ENCODE peak calls at places on chromosomes 16 and 17, in four cellular contexts. One of them, this sample, is unnamed.

GRCh38 chr16:937311-937710 is 33.5 kb downstream of the LMF1 start:
- DNase-seq in tibial nerve: no peak
- DNase-seq in tibial artery: no peak
- DNase-seq in CD8-positive, alpha-beta T cell: no peak
- DNase-seq in this sample: no peak

GRCh38 chr17:64148699-64149098 is 18.8 kb upstream of the ERN1 start:
- DNase-seq in tibial artery: no peak
- DNase-seq in CD8-positive, alpha-beta T cell: no peak
- DNase-seq in tibial nerve: no peak
- DNase-seq in this sample: peak; percentile 20

GRCh38 chr16:54285414-54286066 is 1.0 kb downstream of the IRX3 start:
- DNase-seq in tibial artery: peak; percentile 65
- DNase-seq in CD8-positive, alpha-beta T cell: no peak
- DNase-seq in tibial nerve: no peak
- DNase-seq in this sample: no peak

GRCh38 chr17:79022507-79022991 is 1.4 kb upstream of the C1QTNF1 start:
- DNase-seq in tibial nerve: peak; percentile 12
- DNase-seq in CD8-positive, alpha-beta T cell: no peak
- DNase-seq in tibial artery: peak; percentile 96
- DNase-seq in this sample: no peak

GRCh38 chr16:10616744-10617640 is 36.6 kb upstream of the EMP2 start:
- DNase-seq in CD8-positive, alpha-beta T cell: no peak
- DNase-seq in tibial nerve: peak; percentile 46
- DNase-seq in tibial artery: no peak
- DNase-seq in this sample: peak; percentile 74

GRCh38 chr16:85321856-85322271 is 209.6 kb upstream of the CIBAR2 start:
- DNase-seq in tibial artery: peak; percentile 100
- DNase-seq in CD8-positive, alpha-beta T cell: no peak
- DNase-seq in tibial nerve: peak; percentile 96
- DNase-seq in this sample: no peak

GRCh38 chr16:51767564-51767963 is 616.5 kb upstream of the SALL1 start:
- DNase-seq in tibial nerve: no peak
- DNase-seq in tibial artery: no peak
- DNase-seq in CD8-positive, alpha-beta T cell: no peak
- DNase-seq in this sample: no peak

GRCh38 chr17:43377056-43377810 is 21.6 kb upstream of the ARL4D start:
- DNase-seq in CD8-positive, alpha-beta T cell: no peak
- DNase-seq in tibial nerve: no peak
- DNase-seq in tibial artery: no peak
- DNase-seq in this sample: no peak

GRCh38 chr16:5025171-5025632 is 8.5 kb downstream of the NAGPA start:
- DNase-seq in tibial nerve: no peak
- DNase-seq in CD8-positive, alpha-beta T cell: no peak
- DNase-seq in tibial artery: no peak
- DNase-seq in this sample: no peak

GRCh38 chr16:85746431-85747227 is 4.3 kb downstream of the C16orf74 start:
- DNase-seq in CD8-positive, alpha-beta T cell: no peak
- DNase-seq in tibial artery: no peak
- DNase-seq in tibial nerve: no peak
- DNase-seq in this sample: peak; percentile 96

GRCh38 chr16:51164167-51164566 is 13.1 kb upstream of the SALL1 start:
- DNase-seq in tibial artery: no peak
- DNase-seq in CD8-positive, alpha-beta T cell: no peak
- DNase-seq in tibial nerve: no peak
- DNase-seq in this sample: peak; percentile 1

GRCh38 chr16:4702466-4702808 is 9.1 kb downstream of the NUDT16L1 start:
- DNase-seq in tibial nerve: no peak
- DNase-seq in tibial artery: no peak
- DNase-seq in CD8-positive, alpha-beta T cell: no peak
- DNase-seq in this sample: no peak

GRCh38 chr16:75341934-75342811 is 90.7 kb upstream of the BCAR1 start:
- DNase-seq in CD8-positive, alpha-beta T cell: no peak
- DNase-seq in tibial artery: no peak
- DNase-seq in tibial nerve: no peak
- DNase-seq in this sample: peak; percentile 82

GRCh38 chr17:70078549-70078948 is 3.5 kb downstream of the KCNJ16 start:
- DNase-seq in tibial artery: no peak
- DNase-seq in CD8-positive, alpha-beta T cell: no peak
- DNase-seq in tibial nerve: no peak
- DNase-seq in this sample: no peak

GRCh38 chr17:76385892-76386786 is 1.7 kb downstream of the SPHK1 start:
- DNase-seq in tibial artery: peak; percentile 85
- DNase-seq in CD8-positive, alpha-beta T cell: peak; percentile 76
- DNase-seq in tibial nerve: peak; percentile 75
- DNase-seq in this sample: peak; percentile 46

GRCh38 chr16:11752856-11753255 is 10.2 kb upstream of the TXNDC11 start:
- DNase-seq in tibial nerve: no peak
- DNase-seq in tibial artery: no peak
- DNase-seq in CD8-positive, alpha-beta T cell: no peak
- DNase-seq in this sample: no peak

GRCh38 chr16:66261826-66262225 is 104.7 kb upstream of the CDH5 start:
- DNase-seq in tibial nerve: no peak
- DNase-seq in CD8-positive, alpha-beta T cell: no peak
- DNase-seq in tibial artery: no peak
- DNase-seq in this sample: no peak

GRCh38 chr16:66263168-66263972 is 103.1 kb upstream of the CDH5 start:
- DNase-seq in tibial nerve: no peak
- DNase-seq in tibial artery: no peak
- DNase-seq in CD8-positive, alpha-beta T cell: no peak
- DNase-seq in this sample: no peak

GRCh38 chr16:66258916-66259845 is 107.3 kb upstream of the CDH5 start:
- DNase-seq in tibial artery: no peak
- DNase-seq in CD8-positive, alpha-beta T cell: no peak
- DNase-seq in tibial nerve: no peak
- DNase-seq in this sample: no peak

GRCh38 chr16:66262253-66263167 is 104.0 kb upstream of the CDH5 start:
- DNase-seq in tibial artery: peak; percentile 74
- DNase-seq in CD8-positive, alpha-beta T cell: no peak
- DNase-seq in tibial nerve: peak; percentile 51
- DNase-seq in this sample: no peak

GRCh38 chr16:66260522-66261290 is 105.8 kb upstream of the CDH5 start:
- DNase-seq in tibial artery: no peak
- DNase-seq in tibial nerve: no peak
- DNase-seq in CD8-positive, alpha-beta T cell: no peak
- DNase-seq in this sample: no peak
- TF ChIP-seq CTCF in tibial artery: no peak
- TF ChIP-seq CTCF in tibial nerve: no peak
- TF ChIP-seq CTCF in CD8-positive, alpha-beta T cell: no peak
- TF ChIP-seq CTCF in this sample: no peak

GRCh38 chr17:46818319-46818928 is at the start of gene WNT3:
- DNase-seq in CD8-positive, alpha-beta T cell: no peak
- DNase-seq in tibial artery: no peak
- DNase-seq in tibial nerve: no peak
- DNase-seq in this sample: no peak
- H3K4me3 ChIP-seq in CD8-positive, alpha-beta T cell: peak within 1 kb of the TSS; percentile 52
- H3K4me3 ChIP-seq in tibial artery: peak within 1 kb of the TSS; percentile 28
- H3K4me3 ChIP-seq in tibial nerve: peak within 1 kb of the TSS; percentile 35
- H3K4me3 ChIP-seq in this sample: peak within 1 kb of the TSS; percentile 13

GRCh38 chr17:16080366-16080765 is 80.7 kb downstream of the TTC19 start:
- DNase-seq in CD8-positive, alpha-beta T cell: no peak
- DNase-seq in tibial nerve: no peak
- DNase-seq in tibial artery: no peak
- DNase-seq in this sample: no peak
- H3K36me3 ChIP-seq in CD8-positive, alpha-beta T cell: peaks cover 31% of the 10 kb centered on the region
- H3K36me3 ChIP-seq in tibial nerve: no peaks in the 10 kb centered on the region
- H3K36me3 ChIP-seq in tibial artery: peaks cover 46% of the 10 kb centered on the region
- H3K36me3 ChIP-seq in this sample: peaks cover 9% of the 10 kb centered on the region

GRCh38 chr16:70638814-70639792 is 7.3 kb upstream of the IL34 start:
- DNase-seq in CD8-positive, alpha-beta T cell: no peak
- DNase-seq in tibial artery: no peak
- DNase-seq in tibial nerve: no peak
- DNase-seq in this sample: peak; percentile 20
- TF ChIP-seq CTCF in CD8-positive, alpha-beta T cell: no peak
- TF ChIP-seq CTCF in tibial artery: no peak
- TF ChIP-seq CTCF in tibial nerve: no peak
- TF ChIP-seq CTCF in this sample: no peak

GRCh38 chr16:15811778-15812750 is 44.8 kb downstream of the MYH11 start:
- DNase-seq in tibial artery: peak; percentile 86
- DNase-seq in CD8-positive, alpha-beta T cell: no peak
- DNase-seq in tibial nerve: no peak
- DNase-seq in this sample: peak; percentile 64
- H3K4me3 ChIP-seq in tibial artery: no peak overlapping the region
- H3K4me3 ChIP-seq in CD8-positive, alpha-beta T cell: no peak overlapping the region
- H3K4me3 ChIP-seq in tibial nerve: no peak overlapping the region
- H3K4me3 ChIP-seq in this sample: no peak overlapping the region

DNA sequence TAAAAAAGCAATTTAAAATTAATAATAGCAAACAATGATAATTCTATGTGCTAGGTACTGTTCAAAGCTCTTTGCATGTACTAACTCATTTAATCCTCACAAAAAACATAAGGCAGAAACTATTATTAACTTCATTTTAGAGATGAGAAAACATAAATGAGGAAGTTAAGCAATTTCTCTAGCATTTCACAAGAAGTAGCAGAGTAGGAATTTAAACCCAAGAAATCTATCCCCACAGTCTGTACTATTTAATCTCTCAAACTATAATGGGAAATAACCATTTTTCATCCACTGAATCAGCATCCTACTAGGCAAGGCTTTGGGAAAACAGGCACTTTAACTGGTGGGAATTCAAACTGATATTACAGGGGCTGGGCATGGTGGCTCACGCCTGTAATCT is 42.2 kb upstream of the INTS2 start:
- DNase-seq in tibial artery: no peak
- DNase-seq in CD8-positive, alpha-beta T cell: no peak
- DNase-seq in tibial nerve: no peak
- DNase-seq in this sample: no peak
- H3K36me3 ChIP-seq in tibial artery: peaks cover 83% of the 10 kb centered on the region
- H3K36me3 ChIP-seq in CD8-positive, alpha-beta T cell: peaks cover 30% of the 10 kb centered on the region
- H3K36me3 ChIP-seq in tibial nerve: no peaks in the 10 kb centered on the region
- H3K36me3 ChIP-seq in this sample: peaks cover 6% of the 10 kb centered on the region

GRCh38 chr16:48421741-48422140 is 36.5 kb upstream of the SIAH1 start:
- DNase-seq in CD8-positive, alpha-beta T cell: no peak
- DNase-seq in tibial artery: no peak
- DNase-seq in tibial nerve: no peak
- DNase-seq in this sample: no peak

DNA sequence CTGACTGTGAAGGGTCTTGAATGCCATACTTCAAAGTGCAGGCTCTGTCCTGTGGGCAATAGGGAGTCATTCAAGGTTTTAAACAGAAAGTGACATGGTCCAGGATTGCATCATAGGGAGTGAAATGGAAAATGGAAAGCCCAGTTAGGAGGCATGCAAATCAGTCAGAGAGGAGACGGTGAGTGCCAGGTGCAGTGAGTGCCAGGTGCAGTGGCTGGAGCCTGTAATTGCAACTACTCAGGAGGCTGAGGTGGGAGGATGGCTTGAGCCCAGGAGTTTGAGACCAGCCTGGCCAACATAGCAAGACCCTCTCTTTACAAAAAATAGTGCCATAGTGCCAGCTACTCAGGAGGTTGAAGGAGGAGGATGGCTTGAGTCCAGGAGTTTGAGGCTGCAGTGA is 35.2 kb upstream of the SIAH1 start:
- DNase-seq in tibial nerve: no peak
- DNase-seq in tibial artery: no peak
- DNase-seq in CD8-positive, alpha-beta T cell: no peak
- DNase-seq in this sample: no peak
- TF ChIP-seq CTCF in tibial nerve: no peak
- TF ChIP-seq CTCF in tibial artery: no peak
- TF ChIP-seq CTCF in CD8-positive, alpha-beta T cell: no peak
- TF ChIP-seq CTCF in this sample: no peak

GRCh38 chr17:10618202-10618635 is 38.9 kb downstream of the MYH3 start:
- DNase-seq in tibial artery: peak; percentile 79
- DNase-seq in tibial nerve: no peak
- DNase-seq in CD8-positive, alpha-beta T cell: peak; percentile 21
- DNase-seq in this sample: peak; percentile 61
- H3K4me3 ChIP-seq in tibial artery: no peak overlapping the region
- H3K4me3 ChIP-seq in tibial nerve: no peak overlapping the region
- H3K4me3 ChIP-seq in CD8-positive, alpha-beta T cell: no peak overlapping the region
- H3K4me3 ChIP-seq in this sample: no peak overlapping the region

GRCh38 chr16:22266546-22266945 is 30.7 kb upstream of the POLR3E start:
- DNase-seq in tibial artery: no peak
- DNase-seq in CD8-positive, alpha-beta T cell: no peak
- DNase-seq in tibial nerve: no peak
- DNase-seq in this sample: no peak
- H3K36me3 ChIP-seq in tibial artery: peaks cover 100% of the 10 kb centered on the region
- H3K36me3 ChIP-seq in CD8-positive, alpha-beta T cell: no peaks in the 10 kb centered on the region
- H3K36me3 ChIP-seq in tibial nerve: no peaks in the 10 kb centered on the region
- H3K36me3 ChIP-seq in this sample: peaks cover 8% of the 10 kb centered on the region

GRCh38 chr16:81876273-81876900 is 97.3 kb downstream of the PLCG2 start:
- DNase-seq in tibial nerve: no peak
- DNase-seq in tibial artery: no peak
- DNase-seq in CD8-positive, alpha-beta T cell: no peak
- DNase-seq in this sample: no peak
- TF ChIP-seq CTCF in tibial nerve: no peak
- TF ChIP-seq CTCF in tibial artery: no peak
- TF ChIP-seq CTCF in CD8-positive, alpha-beta T cell: no peak
- TF ChIP-seq CTCF in this sample: no peak

This sample was measured in bronchial epithelial cell.